ENCODE peak calls at places on chromosomes 3 and 15, in eight cellular contexts. G is Panc1, V is A673, J is right cardiac atrium, L is IMR-90, Z is sigmoid colon, C is thoracic aorta, X is left ventricle myocardium inferior. Y is an unnamed sample.

GRCh38 chr3:4983739-4984510 is 4.7 kb downstream of the BHLHE40 start:
- DNase-seq in G (no peak), V (peak; percentile 39), J (peak; percentile 69), L (peak; percentile 92), Z (no peak), C (no peak), X (no peak), Y (no peak)

GRCh38 chr3:141484701-141485287 is 2.0 kb upstream of the RASA2 start:
- DNase-seq in G (no peak), V (no peak), J (no peak), L (no peak), Z (no peak), C (no peak), X (no peak), Y (no peak)

GRCh38 chr15:36879568-36880225 is 220.7 kb downstream of the MEIS2 start:
- DNase-seq in G (no peak), V (no peak), J (no peak), L (no peak), Z (no peak), C (no peak), X (no peak), Y (no peak)

GRCh38 chr3:11204697-11205397 is 50.6 kb downstream of the HRH1 start:
- DNase-seq in G (no peak), V (peak; percentile 27), J (no peak), L (no peak), Z (peak; percentile 32), C (no peak), X (no peak), Y (no peak)

GRCh38 chr3:17905996-17906395 is 163.6 kb upstream of the TBC1D5 start:
- DNase-seq in G (no peak), V (no peak), J (no peak), L (no peak), Z (no peak), C (no peak), X (no peak), Y (no peak)

GRCh38 chr15:42121021-42121420 is 26.7 kb upstream of the PLA2G4D start:
- DNase-seq in G (no peak), V (no peak), J (no peak), L (no peak), Z (no peak), C (no peak), X (no peak), Y (no peak)

GRCh38 chr3:63051920-63052319 is 176.7 kb upstream of the CADPS start:
- DNase-seq in G (no peak), V (peak; percentile 44), J (no peak), L (no peak), Z (no peak), C (no peak), X (no peak), Y (no peak)

GRCh38 chr3:194274424-194275085 is 76.6 kb downstream of the CPN2 start:
- DNase-seq in G (no peak), V (no peak), J (no peak), L (no peak), Z (peak; percentile 56), C (no peak), X (no peak), Y (no peak)

GRCh38 chr3:63724987-63725386 is 72.5 kb downstream of the SNTN start:
- DNase-seq in G (no peak), V (no peak), J (no peak), L (peak; percentile 87), Z (no peak), C (no peak), X (no peak), Y (no peak)

GRCh38 chr3:136910697-136911096 is 47.1 kb upstream of the IL20RB start:
- DNase-seq in G (no peak), V (no peak), J (no peak), L (no peak), Z (no peak), C (no peak), X (no peak), Y (no peak)

GRCh38 chr3:136919799-136920580 is 37.8 kb upstream of the IL20RB start:
- DNase-seq in G (no peak), V (peak; percentile 92), J (no peak), L (no peak), Z (no peak), C (no peak), X (no peak), Y (no peak)

GRCh38 chr3:136916200-136916599 is 41.6 kb upstream of the IL20RB start:
- DNase-seq in G (no peak), V (peak; percentile 45), J (no peak), L (no peak), Z (no peak), C (no peak), X (no peak), Y (no peak)

GRCh38 chr3:136913168-136913567 is 44.6 kb upstream of the IL20RB start:
- DNase-seq in G (no peak), V (no peak), J (no peak), L (no peak), Z (no peak), C (no peak), X (no peak), Y (no peak)

DNA sequence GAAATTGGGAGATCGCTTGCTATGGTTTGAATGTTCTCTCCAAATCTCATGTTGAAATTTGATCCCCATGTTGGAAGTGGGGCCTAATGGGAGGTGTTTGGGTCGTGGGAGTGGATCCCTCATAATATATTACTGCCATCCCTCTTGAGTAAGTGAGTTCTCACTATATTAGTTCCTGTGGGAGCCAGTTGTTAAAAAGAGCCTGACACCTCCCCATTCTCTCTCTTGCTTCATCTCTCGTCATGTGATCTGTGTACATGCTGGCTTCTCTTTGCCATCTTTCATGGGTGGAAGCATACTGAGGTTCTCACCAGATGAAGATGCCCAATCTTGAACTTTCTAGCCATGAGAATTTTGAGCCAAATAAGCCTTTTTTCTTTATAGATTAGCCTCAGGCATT is 43.0 kb upstream of the IL20RB start:
- DNase-seq in G (no peak), V (peak; percentile 22), J (no peak), L (no peak), Z (no peak), C (no peak), X (no peak), Y (no peak)
- H3K9me3 ChIP-seq in G (peaks cover 7% of the 10 kb centered on the region), V (peaks cover 14% of the 10 kb centered on the region), J (no peaks in the 10 kb centered on the region), L (no peaks in the 10 kb centered on the region), Z (no peaks in the 10 kb centered on the region), C (no peaks in the 10 kb centered on the region), X (peaks cover 19% of the 10 kb centered on the region), Y (no peaks in the 10 kb centered on the region)

DNA sequence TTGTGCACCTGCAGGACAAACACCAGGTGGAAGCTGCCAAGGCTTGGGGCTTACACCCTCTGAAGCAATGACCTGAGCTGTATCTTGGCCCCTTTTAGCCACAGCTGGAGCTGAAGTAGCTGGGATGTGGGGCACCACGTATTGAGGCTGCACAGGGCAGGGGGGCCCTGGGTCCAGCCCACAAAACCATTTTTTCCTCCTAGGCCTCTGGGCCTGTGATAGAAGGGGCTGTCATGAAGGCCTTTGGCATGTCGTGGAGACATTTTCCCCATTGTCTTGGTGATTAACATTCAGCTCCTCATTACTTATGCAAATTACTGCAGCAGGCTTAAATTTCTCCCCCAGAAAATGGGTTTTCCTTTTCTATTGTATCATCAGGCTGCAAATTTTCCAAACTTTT is 27.6 kb upstream of the MME start:
- DNase-seq in G (no peak), V (no peak), J (no peak), L (no peak), Z (no peak), C (no peak), X (no peak), Y (no peak)
- H3K9me3 ChIP-seq in G (no peaks in the 10 kb centered on the region), V (no peaks in the 10 kb centered on the region), J (peaks cover 5% of the 10 kb centered on the region), L (peaks cover 10% of the 10 kb centered on the region), Z (peaks cover 3% of the 10 kb centered on the region), C (no peaks in the 10 kb centered on the region), X (peaks cover 35% of the 10 kb centered on the region), Y (peaks cover 25% of the 10 kb centered on the region)

GRCh38 chr3:175941352-175941751 is 1082.2 kb downstream of the NAALADL2 start:
- DNase-seq in G (no peak), V (peak; percentile 37), J (no peak), L (no peak), Z (no peak), C (no peak), X (no peak), Y (peak; percentile 56)
- H3K9me3 ChIP-seq in G (peaks cover 14% of the 10 kb centered on the region), V (peaks cover 12% of the 10 kb centered on the region), J (no peaks in the 10 kb centered on the region), L (peaks cover 7% of the 10 kb centered on the region), Z (no peaks in the 10 kb centered on the region), C (peaks cover 4% of the 10 kb centered on the region), X (peaks cover 65% of the 10 kb centered on the region), Y (peaks cover 2% of the 10 kb centered on the region)

DNA sequence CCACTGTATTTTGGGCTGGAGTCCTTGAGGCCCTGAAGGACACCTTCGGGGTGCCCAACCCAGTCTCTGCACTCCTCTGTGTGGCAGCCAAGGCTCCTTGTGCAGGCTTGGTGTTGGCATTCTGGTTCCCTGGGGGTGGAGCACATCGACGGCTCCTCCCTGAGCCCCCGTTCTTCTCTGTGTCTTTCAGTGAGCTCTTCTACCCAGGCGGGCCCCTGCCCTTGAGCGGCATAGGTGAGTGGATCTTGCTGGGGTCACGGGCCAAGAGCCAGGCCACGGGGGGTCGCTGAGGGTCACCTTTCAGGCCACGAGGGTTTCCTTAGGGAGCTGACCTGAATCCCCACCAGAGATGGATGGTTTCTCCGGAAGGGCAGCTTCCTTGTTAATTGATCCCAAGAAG is 234.8 kb downstream of the SNRPN start:
- DNase-seq in G (no peak), V (no peak), J (peak; percentile 16), L (no peak), Z (no peak), C (no peak), X (no peak), Y (no peak)
- H3K9me3 ChIP-seq in G (no peaks in the 10 kb centered on the region), V (peaks cover 43% of the 10 kb centered on the region), J (no peaks in the 10 kb centered on the region), L (peaks cover 83% of the 10 kb centered on the region), Z (peaks cover 5% of the 10 kb centered on the region), C (peaks cover 5% of the 10 kb centered on the region), X (peaks cover 46% of the 10 kb centered on the region), Y (peaks cover 3% of the 10 kb centered on the region)

GRCh38 chr15:26630857-26631256 is 142.0 kb downstream of the GABRB3 start:
- DNase-seq in G (no peak), V (no peak), J (no peak), L (no peak), Z (no peak), C (no peak), X (no peak), Y (no peak)

GRCh38 chr15:26634319-26634718 is 138.5 kb downstream of the GABRB3 start:
- DNase-seq in G (no peak), V (no peak), J (no peak), L (no peak), Z (no peak), C (no peak), X (no peak), Y (peak; percentile 56)

GRCh38 chr15:26632500-26632899 is 140.4 kb downstream of the GABRB3 start:
- DNase-seq in G (no peak), V (no peak), J (no peak), L (no peak), Z (no peak), C (no peak), X (no peak), Y (no peak)

GRCh38 chr15:26631894-26632293 is 141.0 kb downstream of the GABRB3 start:
- DNase-seq in G (no peak), V (no peak), J (no peak), L (no peak), Z (no peak), C (no peak), X (no peak), Y (no peak)

GRCh38 chr15:26635105-26635504 is 137.8 kb downstream of the GABRB3 start:
- DNase-seq in G (no peak), V (no peak), J (no peak), L (no peak), Z (no peak), C (no peak), X (no peak), Y (no peak)
- H3K9me3 ChIP-seq in G (no peaks in the 10 kb centered on the region), V (peaks cover 41% of the 10 kb centered on the region), J (no peaks in the 10 kb centered on the region), L (peaks cover 12% of the 10 kb centered on the region), Z (no peaks in the 10 kb centered on the region), C (no peaks in the 10 kb centered on the region), X (no peaks in the 10 kb centered on the region), Y (no peaks in the 10 kb centered on the region)

Y was measured in HAP-1.